ENCODE peak calls at places on chromosomes 3 and 15, in five cellular contexts. R, J, A, O and F are unnamed samples.

GRCh38 chr15:48005921-48006541 is 114.8 kb upstream of the SLC24A5 start:
- DNase-seq in R (no peak), J (peak; percentile 7), A (peak; percentile 4), O (no peak), F (no peak)

GRCh38 chr3:38755130-38755529 is 60.9 kb downstream of the SCN10A start:
- DNase-seq in A (no peak), O (no peak), R (no peak), J (peak; percentile 42), F (no peak)

GRCh38 chr15:42100021-42100800 is 5.8 kb upstream of the PLA2G4D start:
- DNase-seq in O (no peak), R (no peak), A (peak; percentile 56), J (no peak), F (no peak)

GRCh38 chr3:119294889-119295769 is 946 bp downstream of the ARHGAP31 start:
- DNase-seq in A (peak; percentile 51), J (peak; percentile 76), O (no peak), R (peak; percentile 66), F (peak; percentile 42)

GRCh38 chr3:46893146-46893748 is 15.7 kb downstream of the PTH1R start:
- DNase-seq in A (no peak), R (no peak), J (no peak), O (no peak), F (no peak)

GRCh38 chr3:147383617-147384016 is 22.7 kb downstream of the ZIC4 start:
- DNase-seq in O (no peak), A (no peak), R (no peak), J (no peak), F (no peak)

GRCh38 chr15:67080900-67081431 is 15.6 kb downstream of the SMAD3 start:
- DNase-seq in J (peak; percentile 82), A (peak; percentile 90), O (peak; percentile 46), R (peak; percentile 92), F (no peak)

GRCh38 chr3:10008588-10009344 is 17.5 kb upstream of the FANCD2 start:
- DNase-seq in R (peak; percentile 91), J (peak; percentile 89), A (peak; percentile 76), O (peak; percentile 31), F (peak; percentile 69)

GRCh38 chr3:196789773-196790419 is 50.2 kb downstream of the PAK2 start:
- DNase-seq in R (no peak), A (no peak), O (no peak), J (peak; percentile 45), F (no peak)

GRCh38 chr3:170038434-170039110 is 777 bp downstream of the GPR160 start:
- DNase-seq in J (peak; percentile 9), A (no peak), O (no peak), R (peak; percentile 59), F (peak; percentile 42)

GRCh38 chr3:141312359-141313090 is 55.8 kb upstream of the ZBTB38 start:
- DNase-seq in J (no peak), O (no peak), A (no peak), R (no peak), F (no peak)

GRCh38 chr3:136250862-136251460 is 821 bp downstream of the PCCB start:
- DNase-seq in R (peak; percentile 69), O (peak; percentile 69), A (peak; percentile 61), J (peak; percentile 58), F (no peak)

GRCh38 chr3:87082806-87083440 is 92.0 kb upstream of the VGLL3 start:
- DNase-seq in A (peak; percentile 69), R (no peak), O (peak; percentile 24), J (peak; percentile 74), F (no peak)

GRCh38 chr15:45429974-45430792 is 51.8 kb upstream of the GATM start:
- DNase-seq in A (peak; percentile 53), R (peak; percentile 68), O (peak; percentile 11), J (peak; percentile 85), F (peak; percentile 78)

GRCh38 chr3:160472344-160472743 is 22.8 kb upstream of the TRIM59 start:
- DNase-seq in J (no peak), R (no peak), A (no peak), O (no peak), F (no peak)

GRCh38 chr3:62373215-62373614 is at the start of gene FEZF2:
- DNase-seq in O (no peak), R (no peak), A (no peak), J (peak; percentile 29), F (no peak)

GRCh38 chr3:55946574-55947160 is 459.6 kb upstream of the WNT5A start:
- DNase-seq in A (no peak), R (no peak), O (no peak), J (no peak), F (no peak)

GRCh38 chr3:7781395-7781794 is 720.2 kb upstream of the LMCD1 start:
- DNase-seq in R (no peak), O (no peak), J (no peak), A (no peak), F (no peak)

GRCh38 chr3:111768571-111769100 is 90.4 kb upstream of the PHLDB2 start:
- DNase-seq in R (no peak), O (no peak), A (peak; percentile 97), J (peak; percentile 94), F (no peak)

GRCh38 chr3:56758539-56758981 is 43.2 kb downstream of the ARHGEF3 start:
- DNase-seq in J (peak; percentile 83), O (no peak), A (peak; percentile 77), R (no peak), F (no peak)

GRCh38 chr3:50177346-50177745 is 14.1 kb upstream of the GNAT1 start:
- DNase-seq in A (no peak), J (no peak), O (no peak), R (no peak), F (no peak)

GRCh38 chr3:100880072-100880471 is 113.1 kb downstream of the ABI3BP start:
- DNase-seq in A (no peak), O (no peak), J (peak; percentile 7), R (no peak), F (no peak)

GRCh38 chr3:175222356-175222755 is 363.2 kb downstream of the NAALADL2 start:
- DNase-seq in O (no peak), R (no peak), A (no peak), J (no peak), F (no peak)

GRCh38 chr3:151925876-151926275 is 52.4 kb downstream of the SUCNR1 start:
- DNase-seq in A (peak; percentile 81), R (no peak), J (peak; percentile 89), O (no peak), F (no peak)